ENCODE peak calls at places on chromosome 9, in four cellular contexts. One of them, this sample, is unnamed.

GRCh38 chr9:119902611-119903010 is 533.4 kb upstream of the BRINP1 start:
- DNase-seq in MCF 10A: no peak
- DNase-seq in endothelial cell: no peak
- DNase-seq in Calu3: no peak
- DNase-seq in this sample: no peak

GRCh38 chr9:93139365-93140182 is 5.5 kb upstream of the NINJ1 start:
- DNase-seq in MCF 10A: peak; percentile 93
- DNase-seq in endothelial cell: no peak
- DNase-seq in Calu3: no peak
- DNase-seq in this sample: no peak

GRCh38 chr9:20292002-20292401 is 330.3 kb downstream of the MLLT3 start:
- DNase-seq in MCF 10A: peak; percentile 17
- DNase-seq in endothelial cell: no peak
- DNase-seq in Calu3: no peak
- DNase-seq in this sample: no peak

GRCh38 chr9:117094493-117094892 is 320.4 kb downstream of the ASTN2 start:
- DNase-seq in MCF 10A: no peak
- DNase-seq in endothelial cell: no peak
- DNase-seq in Calu3: no peak
- DNase-seq in this sample: no peak

GRCh38 chr9:110691002-110691549 is 22.5 kb downstream of the MUSK start:
- DNase-seq in MCF 10A: no peak
- DNase-seq in endothelial cell: no peak
- DNase-seq in Calu3: no peak
- DNase-seq in this sample: no peak

GRCh38 chr9:34513567-34514214 is 9.1 kb downstream of the ENHO start:
- DNase-seq in MCF 10A: no peak
- DNase-seq in endothelial cell: no peak
- DNase-seq in Calu3: no peak
- DNase-seq in this sample: no peak

GRCh38 chr9:91856419-91856818 is 93.6 kb downstream of the ROR2 start:
- DNase-seq in MCF 10A: peak; percentile 4
- DNase-seq in endothelial cell: no peak
- DNase-seq in Calu3: no peak
- DNase-seq in this sample: no peak

GRCh38 chr9:34550016-34550680 is 27.4 kb upstream of the ENHO start:
- DNase-seq in MCF 10A: no peak
- DNase-seq in endothelial cell: no peak
- DNase-seq in Calu3: no peak
- DNase-seq in this sample: no peak

GRCh38 chr9:3898371-3899218 is 372.8 kb upstream of the RFX3 start:
- DNase-seq in MCF 10A: no peak
- DNase-seq in endothelial cell: no peak
- DNase-seq in Calu3: peak; percentile 43
- DNase-seq in this sample: no peak

GRCh38 chr9:3896576-3896975 is 370.8 kb upstream of the RFX3 start:
- DNase-seq in MCF 10A: no peak
- DNase-seq in endothelial cell: no peak
- DNase-seq in Calu3: no peak
- DNase-seq in this sample: no peak

GRCh38 chr9:3888496-3888858 is 362.7 kb upstream of the RFX3 start:
- DNase-seq in MCF 10A: no peak
- DNase-seq in endothelial cell: no peak
- DNase-seq in Calu3: no peak
- DNase-seq in this sample: no peak

GRCh38 chr9:3894764-3895163 is 369.0 kb upstream of the RFX3 start:
- DNase-seq in MCF 10A: no peak
- DNase-seq in endothelial cell: no peak
- DNase-seq in Calu3: no peak
- DNase-seq in this sample: no peak

DNA sequence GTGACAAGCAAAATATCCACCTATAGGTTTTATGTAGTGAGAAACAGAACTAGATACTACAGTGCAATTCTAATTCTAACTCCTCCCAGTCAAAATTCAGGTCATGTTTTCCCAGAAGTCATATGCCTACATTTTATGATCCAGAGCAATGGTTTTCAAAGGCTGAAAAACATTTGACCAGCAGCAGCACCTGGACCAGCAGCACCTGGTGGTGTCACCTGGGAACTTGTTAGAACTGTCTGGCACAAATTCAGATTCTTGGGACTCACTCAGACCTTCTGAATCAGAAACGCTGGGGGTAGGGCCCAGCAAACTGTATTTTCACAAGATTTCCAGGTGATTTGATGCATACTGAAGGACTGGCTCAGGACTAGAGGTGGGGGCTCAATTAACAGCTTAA is 367.7 kb upstream of the RFX3 start:
- DNase-seq in MCF 10A: no peak
- DNase-seq in endothelial cell: no peak
- DNase-seq in Calu3: no peak
- DNase-seq in this sample: no peak
- TF ChIP-seq CTCF in MCF 10A: no peak
- TF ChIP-seq CTCF in endothelial cell: no peak
- TF ChIP-seq CTCF in Calu3: no peak
- TF ChIP-seq CTCF in this sample: peak; percentile 25

GRCh38 chr9:13278368-13279246 is 885 bp downstream of the MPDZ start:
- DNase-seq in MCF 10A: no peak
- DNase-seq in endothelial cell: peak; percentile 61
- DNase-seq in Calu3: no peak
- DNase-seq in this sample: peak; percentile 38
- TF ChIP-seq CTCF in MCF 10A: no peak
- TF ChIP-seq CTCF in endothelial cell: no peak
- TF ChIP-seq CTCF in Calu3: no peak
- TF ChIP-seq CTCF in this sample: peak; percentile 23

GRCh38 chr9:135253305-135254004 is 166.0 kb downstream of the OLFM1 start:
- DNase-seq in MCF 10A: no peak
- DNase-seq in endothelial cell: no peak
- DNase-seq in Calu3: peak; percentile 32
- DNase-seq in this sample: no peak

GRCh38 chr9:135251331-135251761 is 163.9 kb downstream of the OLFM1 start:
- DNase-seq in MCF 10A: no peak
- DNase-seq in endothelial cell: no peak
- DNase-seq in Calu3: no peak
- DNase-seq in this sample: no peak

GRCh38 chr9:135254176-135255032 is 166.9 kb downstream of the OLFM1 start:
- DNase-seq in MCF 10A: no peak
- DNase-seq in endothelial cell: no peak
- DNase-seq in Calu3: no peak
- DNase-seq in this sample: no peak

GRCh38 chr9:135251996-135252760 is 164.7 kb downstream of the OLFM1 start:
- DNase-seq in MCF 10A: no peak
- DNase-seq in endothelial cell: no peak
- DNase-seq in Calu3: no peak
- DNase-seq in this sample: no peak

GRCh38 chr9:135252980-135253304 is 165.5 kb downstream of the OLFM1 start:
- DNase-seq in MCF 10A: no peak
- DNase-seq in endothelial cell: no peak
- DNase-seq in Calu3: no peak
- DNase-seq in this sample: no peak
- TF ChIP-seq CTCF in MCF 10A: no peak
- TF ChIP-seq CTCF in endothelial cell: no peak
- TF ChIP-seq CTCF in Calu3: no peak
- TF ChIP-seq CTCF in this sample: no peak

GRCh38 chr9:130382086-130382485 is 62.7 kb upstream of the ASS1 start:
- DNase-seq in MCF 10A: no peak
- DNase-seq in endothelial cell: no peak
- DNase-seq in Calu3: no peak
- DNase-seq in this sample: no peak
- TF ChIP-seq CTCF in MCF 10A: no peak
- TF ChIP-seq CTCF in endothelial cell: no peak
- TF ChIP-seq CTCF in Calu3: no peak
- TF ChIP-seq CTCF in this sample: no peak

DNA sequence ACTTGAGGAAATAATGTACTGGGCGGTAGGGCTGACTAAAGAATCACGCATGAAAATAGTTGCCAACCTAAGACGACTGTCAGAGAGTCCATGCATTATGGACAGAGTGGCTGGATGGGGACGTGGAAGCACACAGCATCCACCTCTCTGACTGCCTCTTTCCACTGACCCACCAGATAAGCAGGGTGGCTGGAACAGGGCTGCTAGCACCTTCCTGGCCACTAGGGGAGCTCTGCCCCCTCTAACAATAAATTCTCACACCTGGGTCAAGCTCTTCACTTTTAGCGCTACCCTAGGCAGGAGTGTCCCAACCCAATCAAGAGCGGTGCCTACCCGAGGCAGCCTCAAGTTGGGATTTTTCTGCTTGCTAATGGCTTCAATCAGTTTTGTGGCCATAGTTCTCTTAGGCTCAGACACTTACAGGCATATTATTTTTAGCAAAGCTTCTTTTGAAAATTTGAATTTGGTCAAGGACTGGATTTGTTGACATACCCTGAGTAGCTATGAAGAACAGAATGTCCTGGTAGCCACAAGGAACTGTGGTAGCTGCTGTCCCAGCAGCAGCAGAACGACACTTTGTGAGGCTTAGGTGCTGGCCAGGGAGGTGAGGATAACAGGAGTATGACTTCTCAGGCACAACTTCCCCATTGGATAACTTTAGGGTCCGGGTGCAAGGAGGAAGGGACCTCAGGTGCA is 6.9 kb upstream of the TPM2 start:
- DNase-seq in MCF 10A: peak; percentile 68
- DNase-seq in endothelial cell: peak; percentile 63
- DNase-seq in Calu3: peak; percentile 65
- DNase-seq in this sample: peak; percentile 42
- TF ChIP-seq CTCF in MCF 10A: peak; percentile 72
- TF ChIP-seq CTCF in endothelial cell: peak; percentile 74
- TF ChIP-seq CTCF in Calu3: peak; percentile 75
- TF ChIP-seq CTCF in this sample: peak; percentile 97

GRCh38 chr9:5778799-5779198 is 54.1 kb downstream of the ERMP1 start:
- DNase-seq in MCF 10A: no peak
- DNase-seq in endothelial cell: no peak
- DNase-seq in Calu3: no peak
- DNase-seq in this sample: no peak

GRCh38 chr9:5767968-5768932 is 64.7 kb downstream of the ERMP1 start:
- DNase-seq in MCF 10A: no peak
- DNase-seq in endothelial cell: no peak
- DNase-seq in Calu3: no peak
- DNase-seq in this sample: no peak

GRCh38 chr9:5773324-5773999 is 59.5 kb downstream of the ERMP1 start:
- DNase-seq in MCF 10A: no peak
- DNase-seq in endothelial cell: no peak
- DNase-seq in Calu3: no peak
- DNase-seq in this sample: no peak
- TF ChIP-seq CTCF in MCF 10A: no peak
- TF ChIP-seq CTCF in endothelial cell: no peak
- TF ChIP-seq CTCF in Calu3: no peak
- TF ChIP-seq CTCF in this sample: peak; percentile 15